ENCODE peak calls at places on chromosome 12, in four cellular contexts. V, A, E and T are unnamed samples.

GRCh38 chr12:14776236-14776959 is 26.9 kb downstream of the WBP11 start:
- DNase-seq in E (peak), A (no peak), V (peak), T (no peak)

GRCh38 chr12:42886160-42886559 is 296.6 kb upstream of the PRICKLE1 start:
- DNase-seq in E (no peak), A (no peak), V (no peak), T (no peak)

GRCh38 chr12:57229041-57229633 is 374 bp upstream of the SHMT2 start:
- DNase-seq in V (no peak), A (no peak), E (peak), T (no peak)

GRCh38 chr12:106281056-106281782 is 21.3 kb upstream of the TCP11L2 start:
- DNase-seq in V (no peak), E (no peak), A (no peak), T (no peak)

GRCh38 chr12:83010169-83010804 is 323.6 kb downstream of the TMTC2 start:
- DNase-seq in A (no peak), E (no peak), V (no peak), T (no peak)

GRCh38 chr12:750356-751191 is 1.8 kb upstream of the WNK1 start:
- DNase-seq in A (no peak), E (no peak), V (no peak), T (no peak)

GRCh38 chr12:6180300-6181051 is 19.7 kb upstream of the CD9 start:
- DNase-seq in V (peak), E (peak), A (no peak), T (peak)

GRCh38 chr12:70644836-70645235 is 7.6 kb upstream of the PTPRB start:
- DNase-seq in E (no peak), V (no peak), A (no peak), T (no peak)

GRCh38 chr12:3294481-3294911 is 196.5 kb upstream of the PRMT8 start:
- DNase-seq in V (no peak), A (no peak), E (no peak), T (no peak)

GRCh38 chr12:132869551-132869950 is 17.9 kb downstream of the CHFR start:
- DNase-seq in V (no peak), A (no peak), E (no peak), T (no peak)

GRCh38 chr12:29771165-29771564 is 12.6 kb downstream of the TMTC1 start:
- DNase-seq in E (no peak), V (no peak), A (no peak), T (no peak)

GRCh38 chr12:122111070-122111750 is 32.7 kb downstream of the MLXIP start:
- DNase-seq in A (no peak), E (no peak), V (no peak), T (no peak)

GRCh38 chr12:43789941-43790340 is 16.2 kb downstream of the TWF1 start:
- DNase-seq in V (peak), A (no peak), E (peak), T (peak)

GRCh38 chr12:15208140-15208539 is 13.1 kb downstream of the RERG start:
- DNase-seq in V (peak), A (no peak), E (peak), T (no peak)